ENCODE peak calls at places on chromosomes 5 and 9, in eight cellular contexts. T is mammary epithelial cell, Z is IMR-90, R is PC-3, H is adipocyte, E is mesendoderm, O is DND-41, L is SK-N-SH. X is an unnamed sample.

GRCh38 chr5:76663573-76663972 is 40.4 kb upstream of the F2RL2 start:
- DNase-seq in T (no peak), Z (no peak), R (no peak), H (no peak), E (no peak), O (no peak), L (no peak), X (no peak)

GRCh38 chr5:149037819-149038218 is 25.0 kb downstream of the SH3TC2 start:
- DNase-seq in T (peak; percentile 68), Z (no peak), R (peak; percentile 40), H (no peak), E (no peak), O (peak; percentile 26), L (no peak), X (no peak)

GRCh38 chr9:105329729-105330082 is 85.3 kb downstream of the SLC44A1 start:
- DNase-seq in T (no peak), Z (no peak), R (no peak), H (peak; percentile 46), E (no peak), O (no peak), L (no peak), X (no peak)

GRCh38 chr5:158522001-158522400 is 577.7 kb downstream of the EBF1 start:
- DNase-seq in T (no peak), Z (peak; percentile 10), R (no peak), H (peak; percentile 91), E (no peak), O (no peak), L (no peak), X (no peak)

GRCh38 chr5:154010660-154011059 is 28.1 kb downstream of the FAM114A2 start:
- DNase-seq in T (no peak), Z (no peak), R (no peak), H (peak; percentile 1), E (no peak), O (no peak), L (no peak), X (no peak)

GRCh38 chr9:88658311-88658822 is 123.4 kb downstream of the NXNL2 start:
- DNase-seq in T (peak; percentile 69), Z (no peak), R (no peak), H (peak; percentile 27), E (no peak), O (no peak), L (no peak), X (peak; percentile 74)

GRCh38 chr5:141475625-141476131 is at the start of gene PCDHGC3:
- DNase-seq in T (peak; percentile 95), Z (peak; percentile 95), R (no peak), H (peak; percentile 99), E (peak; percentile 96), O (peak; percentile 68), L (peak; percentile 90), X (peak; percentile 96)

GRCh38 chr5:175823731-175824525 is 47.5 kb upstream of the CPLX2 start:
- DNase-seq in T (no peak), Z (no peak), R (no peak), H (no peak), E (peak; percentile 79), O (no peak), L (no peak), X (no peak)

GRCh38 chr9:489198-490197 is 274.8 kb downstream of the DOCK8 start:
- DNase-seq in T (no peak), Z (no peak), R (peak; percentile 79), H (peak; percentile 31), E (no peak), O (no peak), L (no peak), X (no peak)

GRCh38 chr5:172455511-172456061 is 1.3 kb upstream of the SH3PXD2B start:
- DNase-seq in T (no peak), Z (peak; percentile 70), R (no peak), H (peak; percentile 42), E (peak; percentile 94), O (no peak), L (no peak), X (peak; percentile 61)

GRCh38 chr9:13278368-13279246 is 885 bp downstream of the MPDZ start:
- DNase-seq in T (peak; percentile 30), Z (peak; percentile 74), R (peak; percentile 14), H (peak; percentile 80), E (peak; percentile 70), O (no peak), L (peak; percentile 76), X (peak; percentile 83)

GRCh38 chr9:35667939-35668338 is 2.9 kb upstream of the ARHGEF39 start:
- DNase-seq in T (no peak), Z (no peak), R (no peak), H (no peak), E (peak; percentile 50), O (no peak), L (no peak), X (no peak)

GRCh38 chr5:137220523-137220927 is 278.6 kb downstream of the SPOCK1 start:
- DNase-seq in T (peak; percentile 96), Z (peak; percentile 78), R (peak; percentile 93), H (peak; percentile 80), E (peak; percentile 97), O (no peak), L (peak; percentile 42), X (peak; percentile 37)

GRCh38 chr5:157575096-157575872 is at the start of gene ADAM19:
- DNase-seq in T (peak; percentile 66), Z (peak; percentile 53), R (peak; percentile 86), H (peak; percentile 79), E (no peak), O (peak; percentile 70), L (peak; percentile 85), X (peak; percentile 74)

GRCh38 chr5:180860273-180860886 is 696 bp downstream of the ZFP62 start:
- DNase-seq in T (no peak), Z (no peak), R (peak; percentile 46), H (peak; percentile 23), E (peak; percentile 91), O (peak; percentile 56), L (peak; percentile 65), X (peak; percentile 27)

GRCh38 chr5:145923405-145923804 is 13.0 kb upstream of the SH3RF2 start:
- DNase-seq in T (no peak), Z (no peak), R (no peak), H (no peak), E (no peak), O (no peak), L (no peak), X (no peak)

GRCh38 chr5:140118294-140118936 is 4.5 kb downstream of the PURA start:
- DNase-seq in T (no peak), Z (peak; percentile 17), R (peak; percentile 44), H (no peak), E (no peak), O (no peak), L (no peak), X (no peak)

DNA sequence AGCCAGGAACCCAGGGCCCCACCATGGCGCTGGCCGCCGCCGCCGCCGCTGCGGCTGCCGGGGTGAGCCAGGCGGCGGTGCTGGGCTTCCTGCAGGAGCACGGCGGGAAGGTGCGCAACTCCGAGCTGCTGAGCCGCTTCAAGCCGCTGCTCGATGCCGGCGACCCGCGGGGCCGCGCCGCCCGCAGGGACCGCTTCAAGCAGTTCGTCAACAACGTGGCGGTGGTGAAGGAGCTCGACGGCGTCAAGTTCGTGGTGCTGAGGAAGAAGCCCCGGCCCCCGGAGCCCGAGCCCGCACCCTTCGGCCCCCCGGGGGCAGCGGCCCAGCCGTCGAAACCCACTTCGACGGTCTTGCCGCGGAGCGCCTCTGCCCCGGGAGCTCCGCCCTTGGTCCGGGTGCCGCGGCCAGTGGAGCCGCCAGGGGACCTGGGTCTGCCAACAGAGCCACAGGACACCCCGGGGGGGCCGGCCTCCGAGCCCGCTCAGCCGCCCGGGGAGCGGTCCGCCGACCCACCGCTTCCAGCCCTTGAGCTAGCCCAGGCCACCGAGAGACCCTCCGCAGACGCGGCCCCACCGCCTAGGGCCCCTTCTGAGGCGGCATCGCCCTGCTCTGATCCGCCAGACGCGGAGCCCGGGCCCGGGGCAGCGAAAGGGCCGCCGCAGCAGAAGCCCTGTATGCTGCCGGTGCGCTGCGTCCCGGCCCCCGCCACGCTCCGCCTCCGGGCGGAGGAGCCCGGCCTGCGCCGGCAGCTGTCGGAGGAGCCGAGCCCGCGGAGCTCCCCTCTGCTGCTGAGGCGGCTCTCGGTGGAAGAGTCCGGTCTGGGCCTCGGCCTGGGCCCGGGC is 718 bp downstream of the SOWAHA start:
- DNase-seq in T (no peak), Z (no peak), R (no peak), H (peak; percentile 45), E (peak; percentile 61), O (no peak), L (peak; percentile 86), X (no peak)
- H3K4me3 ChIP-seq in T (peak overlapping the region; percentile 55), Z (peak overlapping the region; percentile 32), R (peak overlapping the region; percentile 64), H (peak overlapping the region; percentile 27), E (no peak overlapping the region), O (no peak overlapping the region), L (peak overlapping the region; percentile 61), X (no peak overlapping the region)

GRCh38 chr5:151186052-151186451 is 28.5 kb upstream of the ANXA6 start:
- DNase-seq in T (no peak), Z (no peak), R (no peak), H (no peak), E (no peak), O (no peak), L (no peak), X (no peak)

GRCh38 chr5:151182976-151183375 is 25.4 kb upstream of the ANXA6 start:
- DNase-seq in T (no peak), Z (no peak), R (no peak), H (no peak), E (no peak), O (no peak), L (no peak), X (no peak)

GRCh38 chr5:151183451-151184245 is 26.1 kb upstream of the ANXA6 start:
- DNase-seq in T (peak; percentile 35), Z (peak; percentile 19), R (peak; percentile 69), H (peak; percentile 60), E (no peak), O (no peak), L (no peak), X (peak; percentile 10)

GRCh38 chr5:151182501-151182900 is 24.9 kb upstream of the ANXA6 start:
- DNase-seq in T (no peak), Z (no peak), R (no peak), H (no peak), E (no peak), O (no peak), L (no peak), X (no peak)

GRCh38 chr5:151184316-151185042 is 26.9 kb upstream of the ANXA6 start:
- DNase-seq in T (no peak), Z (no peak), R (no peak), H (no peak), E (no peak), O (no peak), L (no peak), X (no peak)
- H3K9ac ChIP-seq in T (no peak overlapping the region), Z (no peak overlapping the region), R (peak overlapping the region; percentile 11), H (no peak overlapping the region), E (no peak overlapping the region), O (no peak overlapping the region), L (no peak overlapping the region), X (no peak overlapping the region)

DNA sequence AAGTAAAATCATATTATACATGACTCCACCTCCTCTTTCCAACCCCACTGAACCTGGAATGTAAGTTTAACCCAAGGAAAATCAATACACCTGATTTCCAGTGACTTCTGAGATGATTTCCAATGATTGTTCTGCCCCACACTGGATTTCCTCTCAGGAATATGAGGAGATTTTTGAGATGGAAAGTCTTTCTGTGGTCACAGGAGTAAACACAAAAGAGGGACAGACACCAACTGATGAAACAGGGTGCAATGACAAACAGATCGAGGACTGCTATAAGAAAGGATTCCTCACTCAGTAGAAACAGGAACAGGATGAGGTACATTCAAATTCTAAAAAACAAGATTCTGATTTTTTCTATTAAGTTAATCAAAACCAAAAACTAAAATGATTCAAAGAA is 42.2 kb downstream of the DTWD2 start:
- DNase-seq in T (no peak), Z (no peak), R (no peak), H (peak; percentile 8), E (peak; percentile 41), O (no peak), L (no peak), X (peak; percentile 43)
- H3K4me3 ChIP-seq in T (no peak overlapping the region), Z (no peak overlapping the region), R (no peak overlapping the region), H (no peak overlapping the region), E (no peak overlapping the region), O (no peak overlapping the region), L (no peak overlapping the region), X (no peak overlapping the region)

GRCh38 chr5:134938020-134938419 is 29.7 kb upstream of the CATSPER3 start:
- DNase-seq in T (no peak), Z (no peak), R (no peak), H (no peak), E (no peak), O (no peak), L (peak; percentile 24), X (no peak)
- H3K9ac ChIP-seq in T (no peak overlapping the region), Z (no peak overlapping the region), R (no peak overlapping the region), H (no peak overlapping the region), E (no peak overlapping the region), O (no peak overlapping the region), L (no peak overlapping the region), X (no peak overlapping the region)